ENCODE peak calls at places on chromosomes 13 and 19, in seven cellular contexts. Y is vagina, S is GM04503, P is aorta, T is iris pigment epithelial cell, M is HT1080, Z is hippocampal formation. N is an unnamed sample.

GRCh38 chr19:21084343-21084742 is 2.3 kb downstream of the ZNF714 start:
- DNase-seq in S (no peak), Y (no peak), T (peak), P (no peak), M (peak), Z (no peak), N (peak)

GRCh38 chr13:84760956-84761355 is 878.7 kb upstream of the SLITRK1 start:
- DNase-seq in P (no peak), Z (no peak), T (no peak), S (no peak), M (no peak), Y (no peak), N (no peak)

GRCh38 chr13:97122381-97122996 is 99.6 kb upstream of the MBNL2 start:
- DNase-seq in M (peak), T (peak), S (no peak), Z (no peak), P (no peak), Y (no peak), N (no peak)

GRCh38 chr19:31553112-31553843 is 204.0 kb upstream of the TSHZ3 start:
- DNase-seq in M (peak), P (no peak), Z (no peak), T (no peak), Y (no peak), S (no peak), N (no peak)

GRCh38 chr13:97127842-97128241 is 94.3 kb upstream of the MBNL2 start:
- DNase-seq in Z (no peak), Y (no peak), M (peak), P (no peak), T (no peak), S (no peak), N (no peak)

GRCh38 chr13:113371061-113371460 is 7.1 kb upstream of the GRTP1 start:
- DNase-seq in P (no peak), Z (no peak), S (no peak), M (no peak), Y (no peak), T (no peak), N (no peak)

GRCh38 chr19:50821622-50822021 is 2.0 kb downstream of the KLK1 start:
- DNase-seq in Z (no peak), P (no peak), M (no peak), T (no peak), S (no peak), Y (no peak), N (no peak)

GRCh38 chr13:20130012-20130411 is 30.8 kb downstream of the GJA3 start:
- DNase-seq in S (no peak), T (no peak), P (no peak), Z (no peak), M (no peak), Y (no peak), N (no peak)

GRCh38 chr13:44244288-44244687 is 129.3 kb upstream of the SERP2 start:
- DNase-seq in Y (no peak), T (peak), M (peak), Z (no peak), P (no peak), S (no peak), N (no peak)

GRCh38 chr19:54002495-54003315 is 11.3 kb downstream of the CACNG6 start:
- DNase-seq in Z (no peak), P (no peak), T (peak), M (no peak), S (no peak), Y (no peak), N (no peak)

GRCh38 chr19:10292206-10292788 is 2.5 kb downstream of the ICAM5 start:
- DNase-seq in S (no peak), Y (no peak), T (peak), Z (peak), P (peak), M (no peak), N (peak)

GRCh38 chr19:38557205-38557799 is 60.5 kb downstream of the MAP4K1 start:
- DNase-seq in P (no peak), T (no peak), Y (no peak), M (no peak), S (no peak), Z (no peak), N (no peak)